ENCODE peak calls at places on chromosomes 2 and 18, in ten cellular contexts. One of them, this sample, is unnamed.

GRCh38 chr2:157761520-157761919 is 114.6 kb downstream of the ACVR1 start:
- DNase-seq in AG09309: no peak
- DNase-seq in BE2C: no peak
- DNase-seq in left ventricle myocardium inferior: no peak
- DNase-seq in cardiac muscle cell: no peak
- DNase-seq in HCT116: no peak
- DNase-seq in right lobe of liver: no peak
- DNase-seq in fibroblast of villous mesenchyme: no peak
- DNase-seq in prostate gland: no peak
- DNase-seq in sigmoid colon: no peak
- DNase-seq in this sample: no peak

GRCh38 chr2:121090088-121090715 is 194.8 kb downstream of the TFCP2L1 start:
- DNase-seq in HCT116: no peak
- DNase-seq in left ventricle myocardium inferior: no peak
- DNase-seq in right lobe of liver: no peak
- DNase-seq in fibroblast of villous mesenchyme: no peak
- DNase-seq in cardiac muscle cell: no peak
- DNase-seq in BE2C: no peak
- DNase-seq in AG09309: no peak
- DNase-seq in prostate gland: no peak
- DNase-seq in sigmoid colon: peak
- DNase-seq in this sample: no peak

GRCh38 chr18:25251127-25251526 is 100.8 kb downstream of the ZNF521 start:
- DNase-seq in cardiac muscle cell: no peak
- DNase-seq in sigmoid colon: no peak
- DNase-seq in prostate gland: no peak
- DNase-seq in fibroblast of villous mesenchyme: no peak
- DNase-seq in left ventricle myocardium inferior: no peak
- DNase-seq in HCT116: no peak
- DNase-seq in AG09309: no peak
- DNase-seq in BE2C: no peak
- DNase-seq in right lobe of liver: no peak
- DNase-seq in this sample: no peak

GRCh38 chr2:85945576-85945975 is 56.8 kb upstream of the ST3GAL5 start:
- DNase-seq in BE2C: no peak
- DNase-seq in left ventricle myocardium inferior: no peak
- DNase-seq in HCT116: no peak
- DNase-seq in cardiac muscle cell: no peak
- DNase-seq in right lobe of liver: no peak
- DNase-seq in prostate gland: no peak
- DNase-seq in AG09309: no peak
- DNase-seq in fibroblast of villous mesenchyme: no peak
- DNase-seq in sigmoid colon: no peak
- DNase-seq in this sample: no peak

GRCh38 chr18:46282177-46282570 is 178.0 kb downstream of the HAUS1 start:
- DNase-seq in HCT116: no peak
- DNase-seq in right lobe of liver: no peak
- DNase-seq in BE2C: no peak
- DNase-seq in fibroblast of villous mesenchyme: no peak
- DNase-seq in sigmoid colon: no peak
- DNase-seq in AG09309: no peak
- DNase-seq in cardiac muscle cell: no peak
- DNase-seq in prostate gland: no peak
- DNase-seq in left ventricle myocardium inferior: no peak
- DNase-seq in this sample: no peak

GRCh38 chr18:57813245-57813644 is 10.1 kb upstream of the ATP8B1 start:
- DNase-seq in HCT116: peak
- DNase-seq in right lobe of liver: no peak
- DNase-seq in fibroblast of villous mesenchyme: peak
- DNase-seq in cardiac muscle cell: no peak
- DNase-seq in BE2C: no peak
- DNase-seq in prostate gland: no peak
- DNase-seq in AG09309: peak
- DNase-seq in left ventricle myocardium inferior: no peak
- DNase-seq in sigmoid colon: no peak
- DNase-seq in this sample: no peak

GRCh38 chr2:191296083-191297006 is 51.1 kb downstream of the MYO1B start:
- DNase-seq in left ventricle myocardium inferior: no peak
- DNase-seq in AG09309: no peak
- DNase-seq in BE2C: no peak
- DNase-seq in HCT116: no peak
- DNase-seq in sigmoid colon: no peak
- DNase-seq in prostate gland: no peak
- DNase-seq in right lobe of liver: no peak
- DNase-seq in fibroblast of villous mesenchyme: peak
- DNase-seq in cardiac muscle cell: no peak
- DNase-seq in this sample: no peak

GRCh38 chr2:96131152-96131817 is 7.0 kb downstream of the ASTL start:
- DNase-seq in HCT116: no peak
- DNase-seq in BE2C: no peak
- DNase-seq in prostate gland: no peak
- DNase-seq in left ventricle myocardium inferior: no peak
- DNase-seq in right lobe of liver: no peak
- DNase-seq in fibroblast of villous mesenchyme: no peak
- DNase-seq in AG09309: no peak
- DNase-seq in cardiac muscle cell: no peak
- DNase-seq in sigmoid colon: no peak
- DNase-seq in this sample: no peak

GRCh38 chr18:67513285-67513684 is 3.2 kb downstream of the DSEL start:
- DNase-seq in right lobe of liver: no peak
- DNase-seq in BE2C: no peak
- DNase-seq in fibroblast of villous mesenchyme: no peak
- DNase-seq in AG09309: no peak
- DNase-seq in left ventricle myocardium inferior: no peak
- DNase-seq in cardiac muscle cell: no peak
- DNase-seq in prostate gland: no peak
- DNase-seq in sigmoid colon: no peak
- DNase-seq in HCT116: no peak
- DNase-seq in this sample: peak

GRCh38 chr18:58051765-58052460 is 7.9 kb downstream of the NEDD4L start:
- DNase-seq in cardiac muscle cell: no peak
- DNase-seq in left ventricle myocardium inferior: no peak
- DNase-seq in fibroblast of villous mesenchyme: no peak
- DNase-seq in right lobe of liver: no peak
- DNase-seq in AG09309: no peak
- DNase-seq in prostate gland: no peak
- DNase-seq in HCT116: no peak
- DNase-seq in sigmoid colon: no peak
- DNase-seq in BE2C: no peak
- DNase-seq in this sample: peak

GRCh38 chr2:159146930-159147666 is 139.4 kb downstream of the WDSUB1 start:
- DNase-seq in left ventricle myocardium inferior: peak
- DNase-seq in sigmoid colon: no peak
- DNase-seq in HCT116: peak
- DNase-seq in right lobe of liver: no peak
- DNase-seq in cardiac muscle cell: no peak
- DNase-seq in BE2C: no peak
- DNase-seq in prostate gland: peak
- DNase-seq in AG09309: no peak
- DNase-seq in fibroblast of villous mesenchyme: no peak
- DNase-seq in this sample: no peak

GRCh38 chr2:85175369-85176299 is 42.4 kb downstream of the TCF7L1 start:
- DNase-seq in sigmoid colon: no peak
- DNase-seq in BE2C: no peak
- DNase-seq in fibroblast of villous mesenchyme: peak
- DNase-seq in right lobe of liver: peak
- DNase-seq in HCT116: no peak
- DNase-seq in left ventricle myocardium inferior: no peak
- DNase-seq in prostate gland: peak
- DNase-seq in AG09309: peak
- DNase-seq in cardiac muscle cell: no peak
- DNase-seq in this sample: no peak

GRCh38 chr18:68436485-68436884 is 278.4 kb downstream of the TMX3 start:
- DNase-seq in right lobe of liver: no peak
- DNase-seq in BE2C: no peak
- DNase-seq in cardiac muscle cell: no peak
- DNase-seq in HCT116: no peak
- DNase-seq in sigmoid colon: no peak
- DNase-seq in AG09309: no peak
- DNase-seq in fibroblast of villous mesenchyme: peak
- DNase-seq in prostate gland: no peak
- DNase-seq in left ventricle myocardium inferior: no peak
- DNase-seq in this sample: no peak

GRCh38 chr2:86631846-86632485 is 8.3 kb upstream of the RNF103 start:
- DNase-seq in left ventricle myocardium inferior: no peak
- DNase-seq in right lobe of liver: no peak
- DNase-seq in AG09309: no peak
- DNase-seq in BE2C: no peak
- DNase-seq in cardiac muscle cell: no peak
- DNase-seq in prostate gland: peak
- DNase-seq in fibroblast of villous mesenchyme: no peak
- DNase-seq in sigmoid colon: no peak
- DNase-seq in HCT116: no peak
- DNase-seq in this sample: no peak

GRCh38 chr2:101241158-101241557 is 11.5 kb upstream of the CNOT11 start:
- DNase-seq in AG09309: no peak
- DNase-seq in left ventricle myocardium inferior: no peak
- DNase-seq in sigmoid colon: no peak
- DNase-seq in HCT116: no peak
- DNase-seq in prostate gland: no peak
- DNase-seq in BE2C: no peak
- DNase-seq in fibroblast of villous mesenchyme: no peak
- DNase-seq in right lobe of liver: no peak
- DNase-seq in cardiac muscle cell: no peak
- DNase-seq in this sample: no peak

GRCh38 chr18:811192-812122 is 585 bp downstream of the YES1 start:
- DNase-seq in cardiac muscle cell: peak
- DNase-seq in left ventricle myocardium inferior: peak
- DNase-seq in AG09309: no peak
- DNase-seq in fibroblast of villous mesenchyme: peak
- DNase-seq in right lobe of liver: peak
- DNase-seq in HCT116: no peak
- DNase-seq in BE2C: no peak
- DNase-seq in prostate gland: peak
- DNase-seq in sigmoid colon: peak
- DNase-seq in this sample: peak

DNA sequence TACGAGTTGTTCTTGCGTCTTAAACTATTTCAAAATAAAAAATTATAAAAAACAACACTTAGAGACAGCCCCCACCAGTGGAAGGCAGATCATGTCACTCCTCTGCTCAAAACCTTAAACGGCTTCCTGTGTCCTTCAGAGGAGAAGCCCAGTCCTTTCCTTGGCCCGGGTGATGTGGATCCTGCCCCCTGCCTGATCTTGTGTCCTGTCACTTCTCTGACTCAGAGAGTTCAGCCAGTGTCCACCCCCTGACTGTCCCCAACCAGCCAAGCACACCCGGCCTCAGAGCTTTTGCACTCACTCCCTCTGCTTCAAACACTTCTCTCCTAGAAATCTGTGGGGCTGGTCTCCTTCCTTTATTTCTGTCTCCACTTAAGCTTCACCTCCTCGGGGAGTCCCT is 35.4 kb downstream of the TOGARAM2 start:
- DNase-seq in fibroblast of villous mesenchyme: peak
- DNase-seq in cardiac muscle cell: no peak
- DNase-seq in right lobe of liver: no peak
- DNase-seq in left ventricle myocardium inferior: peak
- DNase-seq in AG09309: no peak
- DNase-seq in BE2C: no peak
- DNase-seq in sigmoid colon: no peak
- DNase-seq in HCT116: no peak
- DNase-seq in prostate gland: no peak
- DNase-seq in this sample: no peak
- TF ChIP-seq CTCF in fibroblast of villous mesenchyme: no peak
- TF ChIP-seq CTCF in cardiac muscle cell: no peak
- TF ChIP-seq CTCF in right lobe of liver: no peak
- TF ChIP-seq CTCF in left ventricle myocardium inferior: no peak
- TF ChIP-seq CTCF in AG09309: no peak
- TF ChIP-seq CTCF in BE2C: no peak
- TF ChIP-seq CTCF in sigmoid colon: no peak
- TF ChIP-seq CTCF in HCT116: no peak
- TF ChIP-seq CTCF in prostate gland: no peak
- TF ChIP-seq CTCF in this sample: no peak

GRCh38 chr2:46548521-46549144 is 69.3 kb downstream of the TMEM247 start:
- DNase-seq in BE2C: no peak
- DNase-seq in prostate gland: no peak
- DNase-seq in HCT116: no peak
- DNase-seq in sigmoid colon: no peak
- DNase-seq in fibroblast of villous mesenchyme: no peak
- DNase-seq in right lobe of liver: no peak
- DNase-seq in left ventricle myocardium inferior: no peak
- DNase-seq in AG09309: no peak
- DNase-seq in cardiac muscle cell: no peak
- DNase-seq in this sample: no peak
- H3K4me3 ChIP-seq in BE2C: no peak
- H3K4me3 ChIP-seq in prostate gland: no peak
- H3K4me3 ChIP-seq in HCT116: no peak
- H3K4me3 ChIP-seq in sigmoid colon: no peak
- H3K4me3 ChIP-seq in fibroblast of villous mesenchyme: no peak
- H3K4me3 ChIP-seq in right lobe of liver: no peak
- H3K4me3 ChIP-seq in left ventricle myocardium inferior: peak
- H3K4me3 ChIP-seq in AG09309: no peak
- H3K4me3 ChIP-seq in cardiac muscle cell: no peak
- H3K4me3 ChIP-seq in this sample: no peak

DNA sequence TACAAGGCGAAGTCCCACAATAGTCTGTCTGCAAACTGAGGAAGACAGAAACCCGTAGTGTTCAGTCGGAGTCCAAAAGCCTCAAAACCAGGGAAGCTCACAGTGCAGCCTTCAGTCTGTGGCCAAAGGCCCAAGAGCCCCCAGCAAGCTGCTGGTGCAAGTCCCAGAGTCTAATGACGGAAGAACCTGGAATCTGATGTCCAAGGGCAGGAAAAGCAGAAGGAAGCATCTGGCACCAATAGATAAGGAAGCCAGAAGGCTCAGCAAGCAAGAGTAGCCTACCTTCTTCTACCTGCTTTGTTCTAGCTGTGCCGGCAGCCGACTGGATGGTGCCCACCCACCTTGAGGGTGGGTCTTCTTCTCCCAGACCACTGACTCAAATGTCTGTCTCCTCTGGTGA is 21.8 kb downstream of the CFAP210 start:
- DNase-seq in HCT116: no peak
- DNase-seq in cardiac muscle cell: no peak
- DNase-seq in right lobe of liver: no peak
- DNase-seq in prostate gland: no peak
- DNase-seq in BE2C: no peak
- DNase-seq in left ventricle myocardium inferior: no peak
- DNase-seq in AG09309: no peak
- DNase-seq in fibroblast of villous mesenchyme: no peak
- DNase-seq in sigmoid colon: no peak
- DNase-seq in this sample: no peak
- TF ChIP-seq CTCF in HCT116: no peak
- TF ChIP-seq CTCF in cardiac muscle cell: no peak
- TF ChIP-seq CTCF in right lobe of liver: no peak
- TF ChIP-seq CTCF in prostate gland: no peak
- TF ChIP-seq CTCF in BE2C: no peak
- TF ChIP-seq CTCF in left ventricle myocardium inferior: no peak
- TF ChIP-seq CTCF in AG09309: no peak
- TF ChIP-seq CTCF in fibroblast of villous mesenchyme: no peak
- TF ChIP-seq CTCF in sigmoid colon: no peak
- TF ChIP-seq CTCF in this sample: no peak

DNA sequence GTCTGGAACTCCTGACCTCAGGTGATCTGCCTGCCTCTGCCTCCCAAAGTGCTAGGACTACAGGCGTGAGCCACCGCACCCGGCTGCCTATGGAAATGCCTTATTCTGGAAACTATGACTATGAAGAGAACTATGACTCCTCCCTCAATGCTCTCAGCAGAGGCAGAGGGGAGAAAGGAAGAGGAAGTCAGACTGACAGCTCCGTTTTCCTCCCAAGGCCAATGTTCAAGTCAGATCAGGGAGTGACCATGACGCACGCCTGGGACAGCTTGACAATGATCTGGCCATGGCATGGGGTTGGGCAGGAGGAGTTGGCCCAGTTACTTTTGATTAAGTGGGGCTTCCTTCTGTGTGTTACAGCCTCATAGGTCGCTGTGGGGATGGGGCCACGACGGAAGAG is 44.3 kb upstream of the MRPL33 start:
- DNase-seq in HCT116: no peak
- DNase-seq in left ventricle myocardium inferior: no peak
- DNase-seq in AG09309: no peak
- DNase-seq in prostate gland: no peak
- DNase-seq in right lobe of liver: no peak
- DNase-seq in fibroblast of villous mesenchyme: no peak
- DNase-seq in cardiac muscle cell: no peak
- DNase-seq in sigmoid colon: no peak
- DNase-seq in BE2C: no peak
- DNase-seq in this sample: no peak
- H3K4me3 ChIP-seq in HCT116: no peak
- H3K4me3 ChIP-seq in left ventricle myocardium inferior: no peak
- H3K4me3 ChIP-seq in AG09309: no peak
- H3K4me3 ChIP-seq in prostate gland: no peak
- H3K4me3 ChIP-seq in right lobe of liver: no peak
- H3K4me3 ChIP-seq in fibroblast of villous mesenchyme: no peak
- H3K4me3 ChIP-seq in cardiac muscle cell: no peak
- H3K4me3 ChIP-seq in sigmoid colon: no peak
- H3K4me3 ChIP-seq in BE2C: no peak
- H3K4me3 ChIP-seq in this sample: no peak

This sample was measured in GM12865.